ENCODE peak calls at places on chromosomes 3 and 15, in nine cellular contexts. J is pancreas, F is ovary, N is Peyer's patch, Q is choroid plexus epithelial cell, L is kidney epithelial cell, I is psoas muscle, Y is mucosa of descending colon, M is bronchial epithelial cell. X is an unnamed sample.

GRCh38 chr15:51093865-51094605 is 671 bp downstream of the TNFAIP8L3 start:
- DNase-seq in I (peak), J (peak), Q (peak), F (peak), M (no peak), N (no peak), L (no peak), Y (peak), X (peak)

GRCh38 chr15:40936709-40937666 is 7.8 kb downstream of the DLL4 start:
- DNase-seq in F (no peak), Q (peak), M (peak), N (no peak), Y (no peak), I (no peak), L (no peak), J (no peak), X (peak)

GRCh38 chr3:123067689-123068226 is 933 bp downstream of the PDIA5 start:
- DNase-seq in N (no peak), J (no peak), L (no peak), F (no peak), M (no peak), Q (no peak), I (no peak), Y (peak), X (peak)

GRCh38 chr15:55290361-55291057 is 896 bp upstream of the RAB27A start:
- DNase-seq in J (peak), M (peak), L (peak), N (peak), Q (peak), F (peak), I (peak), Y (peak), X (peak)

GRCh38 chr3:27639271-27639670 is 82.9 kb downstream of the EOMES start:
- DNase-seq in M (no peak), Q (no peak), N (no peak), F (no peak), Y (no peak), L (no peak), J (no peak), I (no peak), X (no peak)

GRCh38 chr3:67650084-67650483 is 4.3 kb downstream of the SUCLG2 start:
- DNase-seq in J (no peak), N (no peak), F (no peak), L (no peak), Q (peak), Y (peak), M (no peak), I (no peak), X (no peak)

GRCh38 chr3:169624533-169624972 is 39.0 kb downstream of the MECOM start:
- DNase-seq in M (no peak), Y (no peak), J (no peak), Q (no peak), F (no peak), N (no peak), L (no peak), I (no peak), X (no peak)

GRCh38 chr3:197792019-197792647 is 1.1 kb downstream of the LRCH3 start:
- DNase-seq in I (no peak), L (no peak), J (no peak), M (peak), N (no peak), Y (no peak), Q (peak), F (no peak), X (peak)

GRCh38 chr3:44509985-44510360 is 32.5 kb upstream of the ZNF445 start:
- DNase-seq in Q (peak), I (no peak), N (no peak), F (no peak), L (no peak), Y (no peak), M (peak), J (no peak), X (no peak)

GRCh38 chr3:129123314-129124060 is 1.9 kb upstream of the RAB43 start:
- DNase-seq in Y (peak), M (peak), N (no peak), Q (no peak), I (no peak), L (no peak), F (no peak), J (peak), X (peak)

GRCh38 chr3:43883729-43884396 is 193.1 kb downstream of the ABHD5 start:
- DNase-seq in M (no peak), J (no peak), F (peak), Q (no peak), L (no peak), I (no peak), N (no peak), Y (no peak), X (no peak)

GRCh38 chr3:135091956-135092355 is 296.9 kb downstream of the EPHB1 start:
- DNase-seq in J (no peak), Y (no peak), L (no peak), Q (no peak), M (no peak), N (no peak), I (no peak), F (no peak), X (no peak)

GRCh38 chr3:64548200-64548889 is 139.5 kb downstream of the ADAMTS9 start:
- DNase-seq in I (peak), L (no peak), Y (peak), M (no peak), Q (peak), J (no peak), F (peak), N (no peak), X (no peak)

GRCh38 chr3:141894524-141895176 is 18.2 kb downstream of the ATP1B3 start:
- DNase-seq in M (peak), I (no peak), Y (no peak), Q (peak), L (no peak), J (no peak), F (no peak), N (no peak), X (peak)

DNA sequence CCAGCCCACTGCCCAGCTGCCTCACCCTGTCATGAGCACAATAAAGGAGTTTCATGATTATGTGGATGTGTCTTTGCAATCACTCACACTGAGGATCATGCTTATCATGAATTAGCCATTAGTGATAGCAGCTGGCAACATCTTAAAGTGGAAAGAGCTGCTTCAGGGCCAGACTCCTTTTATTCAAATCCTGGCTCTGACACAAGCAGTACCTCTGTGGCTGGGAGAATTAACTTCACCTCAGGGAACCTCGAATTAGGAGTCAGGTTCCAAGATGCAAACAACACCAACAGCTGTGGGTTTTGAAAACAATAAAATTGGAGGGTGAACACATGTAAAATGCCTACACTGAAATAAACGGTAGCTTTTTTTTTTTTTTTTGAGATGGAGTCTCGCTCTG is 6.7 kb upstream of the SCAP start:
- DNase-seq in N (no peak), M (no peak), Q (no peak), J (no peak), Y (no peak), L (no peak), I (no peak), F (no peak), X (no peak)
- H3K4me3 ChIP-seq in N (no peak), M (no peak), Q (no peak), J (no peak), Y (no peak), L (no peak), I (no peak), F (no peak), X (no peak)

DNA sequence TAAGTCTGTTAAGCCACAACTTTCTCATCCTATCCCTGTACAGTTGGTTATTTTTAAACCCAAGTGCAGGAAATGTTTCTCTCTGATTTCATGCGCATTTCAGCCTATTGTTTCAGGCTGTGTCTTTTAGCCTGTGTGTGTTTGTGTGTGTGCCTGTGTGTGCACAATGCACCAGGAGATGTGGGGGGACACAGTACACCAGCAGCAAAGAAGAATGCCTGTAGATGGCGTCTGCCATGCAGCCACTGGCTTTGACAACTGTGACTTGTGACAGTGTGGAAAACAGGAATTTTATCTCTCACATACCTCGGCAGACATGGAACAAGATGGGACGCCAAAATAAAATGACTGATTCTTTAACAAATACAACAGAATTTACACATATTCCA is 43.6 kb upstream of the PLXNA1 start:
- DNase-seq in F (no peak), L (no peak), Y (no peak), J (no peak), N (no peak), Q (no peak), M (no peak), I (no peak), X (no peak)
- TF ChIP-seq CTCF in F (no peak), L (no peak), Y (no peak), J (no peak), N (no peak), Q (peak), M (no peak), I (no peak), X (no peak)

DNA sequence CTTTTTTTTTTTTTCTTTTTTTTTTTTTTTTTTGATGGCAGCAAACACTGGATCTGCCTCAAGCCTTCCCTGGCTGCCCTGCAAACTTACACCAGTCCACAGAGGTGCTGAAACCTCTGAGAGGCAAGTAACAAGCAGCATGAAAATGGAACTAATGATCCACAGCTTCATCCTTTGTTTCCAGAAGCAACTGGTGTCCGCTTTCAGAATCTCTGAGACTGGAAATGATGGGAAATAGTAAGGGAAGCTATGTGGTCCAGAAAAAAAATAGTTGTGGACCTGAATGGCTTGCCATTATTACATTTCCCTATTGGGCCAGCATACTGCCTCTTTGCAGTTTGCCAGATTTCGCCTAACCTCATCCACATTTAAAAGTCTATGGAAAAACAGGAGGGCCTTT is 134.2 kb downstream of the TMCO5A start:
- DNase-seq in J (no peak), Y (no peak), M (no peak), Q (no peak), L (no peak), N (no peak), F (no peak), I (no peak), X (no peak)
- H3K4me3 ChIP-seq in J (no peak), Y (no peak), M (no peak), Q (no peak), L (no peak), N (no peak), F (no peak), I (peak), X (no peak)

DNA sequence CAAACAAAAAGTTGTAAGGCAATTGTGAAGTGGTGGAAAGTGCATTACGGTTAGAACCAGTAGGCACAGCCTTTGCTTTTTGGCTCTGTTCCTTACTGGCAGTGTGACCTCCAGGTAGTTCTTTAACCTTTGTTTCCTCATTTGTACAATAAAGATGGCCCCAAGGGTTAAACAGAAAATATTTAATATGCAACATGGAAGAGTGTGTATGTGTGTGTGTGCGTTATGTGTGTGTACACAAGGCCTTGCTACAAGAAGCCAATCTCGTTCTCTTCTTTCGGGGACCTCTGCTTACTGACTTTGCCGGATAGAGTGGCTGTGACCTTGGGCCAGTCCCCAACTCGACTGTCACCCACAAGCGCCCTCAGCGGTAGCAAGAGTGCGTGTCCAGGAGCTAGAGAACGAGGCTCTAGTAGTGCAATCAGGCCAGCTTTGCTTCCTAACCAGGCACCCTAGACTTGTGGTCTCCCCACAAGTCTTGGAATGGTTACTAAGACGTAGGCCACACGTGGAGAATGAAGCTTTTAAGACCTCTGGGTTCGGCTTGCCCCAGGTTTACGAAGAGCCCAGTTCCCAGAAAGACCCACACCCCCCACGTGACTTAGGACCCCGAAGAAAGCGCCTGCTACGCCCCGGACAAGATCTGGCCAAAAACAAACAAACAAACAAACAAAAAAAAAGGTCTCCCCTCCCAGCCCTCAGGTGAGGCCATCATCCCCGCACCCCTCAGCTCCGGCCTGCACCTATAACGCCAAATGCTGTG is 593 bp downstream of the CIAO2A start:
- DNase-seq in J (peak), Y (peak), I (peak), L (no peak), Q (peak), M (no peak), F (peak), N (peak), X (peak)
- TF ChIP-seq CTCF in J (no peak), Y (no peak), I (no peak), L (no peak), Q (no peak), M (no peak), F (no peak), N (no peak), X (no peak)

DNA sequence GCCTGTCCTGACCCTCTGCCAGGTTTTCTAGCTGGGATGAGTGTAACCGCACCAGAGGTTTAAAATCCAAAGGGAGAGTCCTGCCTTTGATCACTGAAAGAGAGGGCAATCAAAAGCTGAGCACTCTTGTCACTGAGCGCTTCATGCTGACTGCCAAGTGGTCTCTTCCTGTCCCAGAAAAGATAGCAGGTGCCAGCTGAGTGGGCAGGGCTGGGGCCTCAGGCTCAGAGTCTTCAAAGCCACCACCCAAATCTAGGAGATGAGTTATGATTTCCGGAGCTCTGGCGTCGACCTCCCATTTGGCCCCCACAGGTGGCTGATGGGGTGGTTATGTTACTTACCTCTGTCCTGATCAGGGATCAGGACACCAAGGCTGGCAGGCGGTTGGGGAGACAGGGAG is 256.0 kb downstream of the SLCO3A1 start:
- DNase-seq in L (no peak), M (no peak), F (no peak), Y (no peak), I (no peak), J (no peak), N (no peak), Q (no peak), X (no peak)
- H3K4me3 ChIP-seq in L (no peak), M (no peak), F (no peak), Y (no peak), I (no peak), J (no peak), N (no peak), Q (no peak), X (no peak)

GRCh38 chr15:33201376-33202189 is 7.1 kb upstream of the FMN1 start:
- DNase-seq in F (no peak), J (peak), N (peak), Y (peak), M (peak), I (peak), L (peak), Q (peak), X (peak)
- TF ChIP-seq CTCF in F (no peak), J (no peak), N (no peak), Y (no peak), M (peak), I (peak), L (peak), Q (peak), X (peak)

X was measured in epithelial cell of esophagus.